ENCODE peak calls at places on chromosomes 7 and 10, in six cellular contexts. One of them, this sample, is unnamed. For H3K9me3 and H3K27me3, the result is how much of the 10 kb centered on the place peaks cover.

GRCh38 chr10:70379581-70380176 is 2.7 kb downstream of the LRRC20 start:
- DNase-seq in pancreas: no peak
- DNase-seq in neural progenitor cell: peak
- DNase-seq in upper lobe of left lung: no peak
- DNase-seq in adrenal gland: no peak
- DNase-seq in fibroblast of lung: peak
- DNase-seq in this sample: no peak

GRCh38 chr7:151017953-151018420 is 6.3 kb downstream of the ATG9B start:
- DNase-seq in upper lobe of left lung: peak
- DNase-seq in fibroblast of lung: peak
- DNase-seq in neural progenitor cell: peak
- DNase-seq in adrenal gland: peak
- DNase-seq in pancreas: peak
- DNase-seq in this sample: peak

GRCh38 chr7:117118579-117119180 is 165.4 kb downstream of the ST7 start:
- DNase-seq in upper lobe of left lung: no peak
- DNase-seq in fibroblast of lung: no peak
- DNase-seq in neural progenitor cell: no peak
- DNase-seq in adrenal gland: no peak
- DNase-seq in pancreas: no peak
- DNase-seq in this sample: no peak

GRCh38 chr7:103148131-103148993 is 537 bp downstream of the NAPEPLD start:
- DNase-seq in upper lobe of left lung: no peak
- DNase-seq in pancreas: no peak
- DNase-seq in neural progenitor cell: no peak
- DNase-seq in adrenal gland: no peak
- DNase-seq in fibroblast of lung: peak
- DNase-seq in this sample: no peak

GRCh38 chr7:2471396-2471795 is 4.8 kb downstream of the GRIFIN start:
- DNase-seq in adrenal gland: no peak
- DNase-seq in neural progenitor cell: peak
- DNase-seq in fibroblast of lung: peak
- DNase-seq in pancreas: no peak
- DNase-seq in upper lobe of left lung: no peak
- DNase-seq in this sample: no peak

GRCh38 chr7:129958643-129959479 is 6.1 kb upstream of the UBE2H start:
- DNase-seq in neural progenitor cell: no peak
- DNase-seq in pancreas: peak
- DNase-seq in adrenal gland: peak
- DNase-seq in upper lobe of left lung: peak
- DNase-seq in fibroblast of lung: peak
- DNase-seq in this sample: peak

GRCh38 chr7:50069613-50070012 is 23.4 kb downstream of the ZPBP start:
- DNase-seq in pancreas: no peak
- DNase-seq in adrenal gland: no peak
- DNase-seq in fibroblast of lung: no peak
- DNase-seq in upper lobe of left lung: peak
- DNase-seq in neural progenitor cell: no peak
- DNase-seq in this sample: no peak

GRCh38 chr7:151028948-151029501 is 775 bp downstream of the ABCB8 start:
- DNase-seq in neural progenitor cell: no peak
- DNase-seq in adrenal gland: no peak
- DNase-seq in fibroblast of lung: no peak
- DNase-seq in upper lobe of left lung: no peak
- DNase-seq in pancreas: no peak
- DNase-seq in this sample: no peak

GRCh38 chr7:132424277-132424676 is 152.0 kb downstream of the PLXNA4 start:
- DNase-seq in pancreas: no peak
- DNase-seq in neural progenitor cell: no peak
- DNase-seq in upper lobe of left lung: no peak
- DNase-seq in fibroblast of lung: no peak
- DNase-seq in adrenal gland: no peak
- DNase-seq in this sample: no peak

GRCh38 chr10:98135222-98135899 is 904 bp downstream of the R3HCC1L start:
- DNase-seq in pancreas: no peak
- DNase-seq in upper lobe of left lung: no peak
- DNase-seq in fibroblast of lung: peak
- DNase-seq in adrenal gland: no peak
- DNase-seq in neural progenitor cell: no peak
- DNase-seq in this sample: no peak

DNA sequence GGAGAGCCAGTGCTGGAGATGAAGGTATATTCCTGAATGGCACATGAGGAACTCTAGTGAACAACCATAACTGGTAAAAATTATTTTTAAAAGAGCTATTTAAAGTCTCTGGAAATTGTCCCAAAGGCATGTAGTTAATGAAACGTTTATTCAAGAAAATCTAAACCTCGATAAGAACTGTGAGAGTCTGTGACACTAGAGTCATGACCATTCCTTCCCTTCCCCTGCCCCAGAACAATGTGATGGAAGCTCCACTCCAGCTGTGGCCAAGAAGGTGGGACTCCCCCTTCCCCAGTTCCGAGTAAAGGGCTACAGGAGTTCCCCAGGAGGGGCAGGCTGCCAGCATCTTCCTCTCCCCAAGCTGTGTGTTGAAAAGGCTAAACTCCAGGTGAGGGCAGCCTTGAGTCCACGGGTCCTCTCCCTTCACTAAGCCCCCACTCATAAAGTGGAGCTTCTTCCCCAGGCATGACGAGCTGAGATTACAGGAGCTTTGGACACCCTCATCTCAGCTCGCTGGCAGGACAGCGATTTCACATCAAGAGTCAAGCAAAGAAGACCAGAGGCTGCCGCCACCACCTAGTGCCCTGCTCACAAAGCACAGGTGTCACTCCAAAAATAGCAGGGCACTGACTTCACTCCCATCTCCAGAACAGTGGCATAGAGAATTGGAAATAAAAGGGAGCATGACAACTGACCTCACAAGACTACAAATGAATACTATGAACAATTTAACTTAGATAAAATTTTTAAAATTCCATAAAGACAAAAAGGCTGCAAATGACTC is 68.5 kb downstream of the NHLRC2 start:
- DNase-seq in fibroblast of lung: no peak
- DNase-seq in upper lobe of left lung: no peak
- DNase-seq in neural progenitor cell: peak
- DNase-seq in adrenal gland: no peak
- DNase-seq in pancreas: no peak
- DNase-seq in this sample: no peak
- TF ChIP-seq CTCF in fibroblast of lung: no peak
- TF ChIP-seq CTCF in upper lobe of left lung: no peak
- TF ChIP-seq CTCF in neural progenitor cell: no peak
- TF ChIP-seq CTCF in adrenal gland: no peak
- TF ChIP-seq CTCF in pancreas: no peak
- TF ChIP-seq CTCF in this sample: no peak

GRCh38 chr10:131015271-131015670 is 296.2 kb downstream of the TCERG1L start:
- DNase-seq in fibroblast of lung: no peak
- DNase-seq in upper lobe of left lung: no peak
- DNase-seq in pancreas: no peak
- DNase-seq in neural progenitor cell: no peak
- DNase-seq in adrenal gland: no peak
- DNase-seq in this sample: no peak
- H3K9me3 ChIP-seq in fibroblast of lung: under half
- H3K9me3 ChIP-seq in upper lobe of left lung: under half
- H3K9me3 ChIP-seq in pancreas: under half
- H3K9me3 ChIP-seq in neural progenitor cell: under half
- H3K9me3 ChIP-seq in adrenal gland: under half
- H3K9me3 ChIP-seq in this sample: under half

GRCh38 chr7:23852988-23853387 is 143.0 kb downstream of the STK31 start:
- DNase-seq in fibroblast of lung: no peak
- DNase-seq in pancreas: no peak
- DNase-seq in adrenal gland: no peak
- DNase-seq in upper lobe of left lung: no peak
- DNase-seq in neural progenitor cell: no peak
- DNase-seq in this sample: no peak
- H3K27me3 ChIP-seq in fibroblast of lung: under half
- H3K27me3 ChIP-seq in pancreas: under half
- H3K27me3 ChIP-seq in adrenal gland: under half
- H3K27me3 ChIP-seq in upper lobe of left lung: under half
- H3K27me3 ChIP-seq in neural progenitor cell: under half
- H3K27me3 ChIP-seq in this sample: under half

GRCh38 chr7:35533877-35534276 is 161.1 kb downstream of the HERPUD2 start:
- DNase-seq in fibroblast of lung: no peak
- DNase-seq in pancreas: no peak
- DNase-seq in upper lobe of left lung: no peak
- DNase-seq in neural progenitor cell: no peak
- DNase-seq in adrenal gland: no peak
- DNase-seq in this sample: no peak

GRCh38 chr7:35526645-35527044 is 168.3 kb downstream of the HERPUD2 start:
- DNase-seq in pancreas: no peak
- DNase-seq in neural progenitor cell: no peak
- DNase-seq in adrenal gland: no peak
- DNase-seq in fibroblast of lung: no peak
- DNase-seq in upper lobe of left lung: no peak
- DNase-seq in this sample: no peak

GRCh38 chr7:35529713-35530112 is 165.2 kb downstream of the HERPUD2 start:
- DNase-seq in adrenal gland: no peak
- DNase-seq in neural progenitor cell: no peak
- DNase-seq in pancreas: no peak
- DNase-seq in upper lobe of left lung: no peak
- DNase-seq in fibroblast of lung: no peak
- DNase-seq in this sample: no peak

GRCh38 chr7:35528381-35528977 is 166.5 kb downstream of the HERPUD2 start:
- DNase-seq in adrenal gland: no peak
- DNase-seq in upper lobe of left lung: no peak
- DNase-seq in neural progenitor cell: no peak
- DNase-seq in pancreas: no peak
- DNase-seq in fibroblast of lung: no peak
- DNase-seq in this sample: no peak

GRCh38 chr7:35530124-35531109 is 164.5 kb downstream of the HERPUD2 start:
- DNase-seq in upper lobe of left lung: no peak
- DNase-seq in neural progenitor cell: no peak
- DNase-seq in pancreas: no peak
- DNase-seq in adrenal gland: no peak
- DNase-seq in fibroblast of lung: no peak
- DNase-seq in this sample: no peak
- TF ChIP-seq CTCF in upper lobe of left lung: no peak
- TF ChIP-seq CTCF in neural progenitor cell: no peak
- TF ChIP-seq CTCF in pancreas: no peak
- TF ChIP-seq CTCF in adrenal gland: no peak
- TF ChIP-seq CTCF in fibroblast of lung: no peak
- TF ChIP-seq CTCF in this sample: no peak

GRCh38 chr10:128025437-128025836 is 100.8 kb downstream of the MKI67 start:
- DNase-seq in fibroblast of lung: no peak
- DNase-seq in pancreas: no peak
- DNase-seq in neural progenitor cell: no peak
- DNase-seq in adrenal gland: no peak
- DNase-seq in upper lobe of left lung: no peak
- DNase-seq in this sample: no peak
- H3K9me3 ChIP-seq in fibroblast of lung: under half
- H3K9me3 ChIP-seq in pancreas: under half
- H3K9me3 ChIP-seq in neural progenitor cell: under half
- H3K9me3 ChIP-seq in adrenal gland: under half
- H3K9me3 ChIP-seq in upper lobe of left lung: under half
- H3K9me3 ChIP-seq in this sample: under half

GRCh38 chr10:26214538-26215461 is 1.8 kb upstream of the GAD2 start:
- DNase-seq in upper lobe of left lung: no peak
- DNase-seq in adrenal gland: no peak
- DNase-seq in fibroblast of lung: no peak
- DNase-seq in pancreas: no peak
- DNase-seq in neural progenitor cell: peak
- DNase-seq in this sample: no peak

GRCh38 chr10:26216949-26217395 is 398 bp downstream of the GAD2 start:
- DNase-seq in fibroblast of lung: no peak
- DNase-seq in pancreas: no peak
- DNase-seq in adrenal gland: no peak
- DNase-seq in neural progenitor cell: no peak
- DNase-seq in upper lobe of left lung: no peak
- DNase-seq in this sample: no peak

GRCh38 chr10:26215534-26215922 is 1.0 kb upstream of the GAD2 start:
- DNase-seq in pancreas: no peak
- DNase-seq in upper lobe of left lung: no peak
- DNase-seq in adrenal gland: no peak
- DNase-seq in neural progenitor cell: no peak
- DNase-seq in fibroblast of lung: no peak
- DNase-seq in this sample: no peak

GRCh38 chr10:26216577-26216948 is at the start of gene GAD2:
- DNase-seq in neural progenitor cell: peak
- DNase-seq in fibroblast of lung: no peak
- DNase-seq in upper lobe of left lung: no peak
- DNase-seq in adrenal gland: no peak
- DNase-seq in pancreas: no peak
- DNase-seq in this sample: no peak

GRCh38 chr10:26215923-26216576 is 524 bp upstream of the GAD2 start:
- DNase-seq in adrenal gland: no peak
- DNase-seq in neural progenitor cell: peak
- DNase-seq in upper lobe of left lung: no peak
- DNase-seq in fibroblast of lung: no peak
- DNase-seq in pancreas: peak
- DNase-seq in this sample: no peak
- H3K27me3 ChIP-seq in adrenal gland: half or more
- H3K27me3 ChIP-seq in neural progenitor cell: half or more
- H3K27me3 ChIP-seq in upper lobe of left lung: under half
- H3K27me3 ChIP-seq in fibroblast of lung: under half
- H3K27me3 ChIP-seq in pancreas: under half
- H3K27me3 ChIP-seq in this sample: half or more

GRCh38 chr10:16853809-16854208 is 36.6 kb upstream of the RSU1 start:
- DNase-seq in upper lobe of left lung: no peak
- DNase-seq in neural progenitor cell: no peak
- DNase-seq in pancreas: no peak
- DNase-seq in fibroblast of lung: no peak
- DNase-seq in adrenal gland: no peak
- DNase-seq in this sample: no peak

GRCh38 chr10:16856092-16856491 is 38.9 kb upstream of the RSU1 start:
- DNase-seq in pancreas: no peak
- DNase-seq in fibroblast of lung: no peak
- DNase-seq in neural progenitor cell: no peak
- DNase-seq in upper lobe of left lung: no peak
- DNase-seq in adrenal gland: no peak
- DNase-seq in this sample: no peak

GRCh38 chr10:16856567-16856966 is 39.3 kb upstream of the RSU1 start:
- DNase-seq in neural progenitor cell: peak
- DNase-seq in fibroblast of lung: no peak
- DNase-seq in pancreas: no peak
- DNase-seq in upper lobe of left lung: no peak
- DNase-seq in adrenal gland: no peak
- DNase-seq in this sample: peak

GRCh38 chr10:16854623-16855022 is 37.4 kb upstream of the RSU1 start:
- DNase-seq in pancreas: no peak
- DNase-seq in adrenal gland: no peak
- DNase-seq in fibroblast of lung: peak
- DNase-seq in neural progenitor cell: no peak
- DNase-seq in upper lobe of left lung: no peak
- DNase-seq in this sample: no peak

DNA sequence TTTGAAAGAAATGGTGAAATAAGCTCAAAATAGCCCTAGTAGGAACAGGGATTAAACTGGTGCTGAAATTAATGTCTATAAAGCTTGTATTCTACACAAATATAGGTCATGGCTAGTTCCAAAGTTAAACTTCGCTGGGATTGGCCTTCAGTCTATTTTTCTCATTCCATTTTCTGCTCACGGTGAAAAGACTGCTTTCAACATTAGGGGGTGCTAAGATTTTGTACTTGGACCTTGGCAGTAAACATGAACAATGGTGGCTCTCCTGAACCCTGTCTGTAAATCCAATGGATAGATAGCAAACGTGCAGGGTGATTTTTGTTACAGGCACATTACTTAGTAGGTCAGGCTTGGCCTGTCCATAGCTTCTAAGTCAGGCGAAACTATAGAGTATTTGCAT is 36.0 kb upstream of the RSU1 start:
- DNase-seq in fibroblast of lung: peak
- DNase-seq in pancreas: no peak
- DNase-seq in upper lobe of left lung: no peak
- DNase-seq in adrenal gland: no peak
- DNase-seq in neural progenitor cell: no peak
- DNase-seq in this sample: peak
- TF ChIP-seq CTCF in fibroblast of lung: peak
- TF ChIP-seq CTCF in pancreas: no peak
- TF ChIP-seq CTCF in upper lobe of left lung: no peak
- TF ChIP-seq CTCF in adrenal gland: no peak
- TF ChIP-seq CTCF in neural progenitor cell: no peak
- TF ChIP-seq CTCF in this sample: peak